ENCODE peak calls at places on chromosome 13, in seven cellular contexts. One of them, this sample, is unnamed.

GRCh38 chr13:104256701-104257100 is 1190.5 kb upstream of the SLC10A2 start:
- DNase-seq in IMR-90: no peak
- DNase-seq in RWPE1: no peak
- DNase-seq in endothelial cell: no peak
- DNase-seq in mammary epithelial cell: no peak
- DNase-seq in choroid plexus epithelial cell: no peak
- DNase-seq in fibroblast of lung: no peak
- DNase-seq in this sample: no peak

GRCh38 chr13:67662997-67663396 is 432.9 kb upstream of the PCDH9 start:
- DNase-seq in fibroblast of lung: no peak
- DNase-seq in choroid plexus epithelial cell: no peak
- DNase-seq in IMR-90: no peak
- DNase-seq in mammary epithelial cell: no peak
- DNase-seq in RWPE1: no peak
- DNase-seq in endothelial cell: no peak
- DNase-seq in this sample: no peak

GRCh38 chr13:59358014-59358413 is 805.7 kb downstream of the DIAPH3 start:
- DNase-seq in fibroblast of lung: peak; percentile 35
- DNase-seq in choroid plexus epithelial cell: no peak
- DNase-seq in endothelial cell: no peak
- DNase-seq in IMR-90: no peak
- DNase-seq in mammary epithelial cell: no peak
- DNase-seq in RWPE1: no peak
- DNase-seq in this sample: no peak

GRCh38 chr13:107866666-107867623 is 348.4 kb downstream of the LIG4 start:
- DNase-seq in fibroblast of lung: peak; percentile 61
- DNase-seq in endothelial cell: peak; percentile 43
- DNase-seq in mammary epithelial cell: peak; percentile 14
- DNase-seq in IMR-90: peak; percentile 66
- DNase-seq in choroid plexus epithelial cell: peak; percentile 59
- DNase-seq in RWPE1: no peak
- DNase-seq in this sample: no peak

GRCh38 chr13:31038834-31039552 is 106.5 kb downstream of the TEX26 start:
- DNase-seq in IMR-90: peak; percentile 44
- DNase-seq in mammary epithelial cell: peak; percentile 70
- DNase-seq in fibroblast of lung: peak; percentile 96
- DNase-seq in endothelial cell: no peak
- DNase-seq in choroid plexus epithelial cell: peak; percentile 74
- DNase-seq in RWPE1: no peak
- DNase-seq in this sample: peak; percentile 36

GRCh38 chr13:23799945-23800344 is 89.3 kb downstream of the MIPEP start:
- DNase-seq in fibroblast of lung: no peak
- DNase-seq in RWPE1: no peak
- DNase-seq in mammary epithelial cell: no peak
- DNase-seq in endothelial cell: no peak
- DNase-seq in IMR-90: peak; percentile 38
- DNase-seq in choroid plexus epithelial cell: peak; percentile 56
- DNase-seq in this sample: no peak

GRCh38 chr13:45341799-45342584 is 1.0 kb upstream of the TPT1 start:
- DNase-seq in RWPE1: no peak
- DNase-seq in IMR-90: no peak
- DNase-seq in choroid plexus epithelial cell: peak; percentile 52
- DNase-seq in fibroblast of lung: peak; percentile 37
- DNase-seq in endothelial cell: no peak
- DNase-seq in mammary epithelial cell: peak; percentile 61
- DNase-seq in this sample: no peak

GRCh38 chr13:38819053-38819452 is 132.2 kb downstream of the FREM2 start:
- DNase-seq in fibroblast of lung: peak; percentile 64
- DNase-seq in choroid plexus epithelial cell: peak; percentile 43
- DNase-seq in endothelial cell: no peak
- DNase-seq in RWPE1: no peak
- DNase-seq in IMR-90: no peak
- DNase-seq in mammary epithelial cell: peak; percentile 57
- DNase-seq in this sample: no peak

GRCh38 chr13:55199132-55199531 is 1941.6 kb upstream of the PRR20A start:
- DNase-seq in fibroblast of lung: no peak
- DNase-seq in IMR-90: no peak
- DNase-seq in mammary epithelial cell: no peak
- DNase-seq in RWPE1: no peak
- DNase-seq in choroid plexus epithelial cell: no peak
- DNase-seq in endothelial cell: no peak
- DNase-seq in this sample: no peak
- TF ChIP-seq CTCF in fibroblast of lung: no peak
- TF ChIP-seq CTCF in IMR-90: no peak
- TF ChIP-seq CTCF in mammary epithelial cell: no peak
- TF ChIP-seq CTCF in RWPE1: no peak
- TF ChIP-seq CTCF in choroid plexus epithelial cell: no peak
- TF ChIP-seq CTCF in endothelial cell: no peak
- TF ChIP-seq CTCF in this sample: peak; percentile 52

DNA sequence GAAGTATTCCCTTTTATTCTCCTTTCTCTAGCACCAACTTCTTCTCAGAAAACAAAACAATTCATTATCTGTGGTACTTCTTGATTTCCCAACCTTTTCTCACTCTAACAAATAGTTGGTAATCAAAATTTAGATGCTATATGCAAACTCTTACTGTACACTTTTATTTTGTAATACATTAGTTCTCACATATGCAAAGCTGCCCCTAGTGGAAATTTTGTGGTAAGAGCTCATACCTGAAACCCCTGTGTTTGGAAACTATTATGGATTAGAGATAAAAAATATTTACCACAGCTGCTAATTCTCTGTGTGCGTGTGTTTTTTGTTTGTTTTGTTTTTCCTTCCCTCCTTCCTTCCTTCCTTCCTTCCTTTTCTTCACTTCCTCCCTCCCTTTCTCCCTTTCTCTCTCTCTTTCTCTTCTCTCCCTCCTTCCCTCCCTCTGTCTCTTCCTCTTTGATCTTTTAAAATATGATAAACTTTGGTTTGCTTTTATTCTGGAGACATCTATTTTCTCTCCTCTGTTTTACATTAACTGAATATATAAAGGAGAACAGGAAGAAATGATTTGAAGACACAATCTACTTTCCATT is 537.4 kb downstream of the SLITRK6 start:
- DNase-seq in RWPE1: peak; percentile 22
- DNase-seq in mammary epithelial cell: no peak
- DNase-seq in fibroblast of lung: no peak
- DNase-seq in IMR-90: peak; percentile 12
- DNase-seq in choroid plexus epithelial cell: peak; percentile 57
- DNase-seq in endothelial cell: no peak
- DNase-seq in this sample: no peak
- TF ChIP-seq CTCF in RWPE1: peak; percentile 57
- TF ChIP-seq CTCF in mammary epithelial cell: peak; percentile 58
- TF ChIP-seq CTCF in fibroblast of lung: peak; percentile 3
- TF ChIP-seq CTCF in IMR-90: peak; percentile 39
- TF ChIP-seq CTCF in choroid plexus epithelial cell: peak; percentile 69
- TF ChIP-seq CTCF in endothelial cell: peak; percentile 59
- TF ChIP-seq CTCF in this sample: peak; percentile 64

GRCh38 chr13:62510906-62511655 is 1095.4 kb upstream of the PCDH20 start:
- DNase-seq in fibroblast of lung: no peak
- DNase-seq in IMR-90: no peak
- DNase-seq in endothelial cell: no peak
- DNase-seq in choroid plexus epithelial cell: no peak
- DNase-seq in RWPE1: no peak
- DNase-seq in mammary epithelial cell: no peak
- DNase-seq in this sample: no peak

DNA sequence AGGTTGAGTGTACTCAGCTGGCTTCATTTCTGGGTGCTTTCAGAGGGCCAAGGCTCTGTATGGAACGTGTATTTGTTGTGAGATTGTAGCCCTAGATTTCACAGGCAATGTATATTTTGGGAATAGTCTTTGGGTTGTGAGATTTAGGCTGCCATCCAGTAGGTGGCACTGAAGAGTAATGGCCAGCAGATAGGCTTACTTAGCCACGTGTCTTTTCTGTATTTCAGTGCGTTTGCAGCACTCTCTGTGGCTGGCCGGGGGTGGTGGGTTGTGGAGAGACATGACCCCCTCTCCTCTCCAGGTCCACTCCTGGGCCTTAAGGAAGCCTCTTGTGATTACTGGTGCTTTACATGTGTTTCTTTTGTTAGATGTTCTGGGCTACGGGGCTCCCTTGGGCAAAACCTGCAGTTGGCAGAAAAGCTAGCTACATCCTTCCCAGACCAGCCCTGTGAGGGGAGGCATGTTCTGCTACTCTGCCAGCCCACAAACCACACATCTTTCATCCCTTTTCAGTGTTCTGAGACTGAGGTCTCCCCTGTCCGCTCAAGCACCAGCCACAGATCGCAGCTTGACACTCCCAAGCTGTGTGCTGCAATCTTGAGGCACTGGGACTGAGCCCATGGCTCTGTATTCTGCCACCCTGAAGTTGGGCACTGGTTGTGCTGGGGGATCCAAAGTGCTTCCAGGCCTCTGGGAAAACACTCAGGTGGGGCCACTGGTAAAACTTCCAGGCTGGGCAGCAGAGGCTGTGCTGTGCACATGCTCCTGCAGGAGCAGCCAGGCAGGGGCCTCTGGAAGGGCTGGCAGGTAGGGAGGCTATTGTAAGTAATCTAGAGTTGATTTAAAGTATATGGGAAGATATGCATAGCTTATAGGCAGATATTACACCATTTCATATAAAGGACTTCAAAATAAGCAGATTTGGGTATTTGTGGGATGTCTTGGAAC is 1096.8 kb upstream of the PCDH20 start:
- DNase-seq in choroid plexus epithelial cell: peak; percentile 65
- DNase-seq in IMR-90: peak; percentile 32
- DNase-seq in fibroblast of lung: peak; percentile 1
- DNase-seq in endothelial cell: peak; percentile 46
- DNase-seq in RWPE1: peak; percentile 1
- DNase-seq in mammary epithelial cell: no peak
- DNase-seq in this sample: no peak
- TF ChIP-seq CTCF in choroid plexus epithelial cell: peak; percentile 82
- TF ChIP-seq CTCF in IMR-90: peak; percentile 54
- TF ChIP-seq CTCF in fibroblast of lung: no peak
- TF ChIP-seq CTCF in endothelial cell: peak; percentile 66
- TF ChIP-seq CTCF in RWPE1: peak; percentile 34
- TF ChIP-seq CTCF in mammary epithelial cell: peak; percentile 70
- TF ChIP-seq CTCF in this sample: peak; percentile 54

DNA sequence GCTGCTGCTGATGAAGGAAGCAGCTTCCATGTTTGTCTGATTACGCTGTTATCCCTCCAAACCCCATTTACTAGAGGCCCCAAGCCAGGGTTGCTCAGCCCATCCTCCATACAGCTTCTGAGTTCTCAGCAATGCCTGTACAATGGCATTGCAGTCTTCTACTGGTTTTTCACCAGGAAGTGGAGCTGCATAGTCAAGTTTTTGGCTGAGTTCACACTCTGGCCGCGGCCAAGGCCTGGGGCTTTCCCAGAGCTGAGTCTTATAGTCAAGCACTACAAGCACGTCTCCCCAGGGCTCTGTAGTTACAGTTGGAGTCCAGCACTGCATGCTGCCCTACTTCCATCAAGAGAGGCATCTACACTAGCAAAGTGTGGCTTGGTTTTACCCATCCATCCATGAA is 182.5 kb downstream of the POU4F1 start:
- DNase-seq in endothelial cell: no peak
- DNase-seq in choroid plexus epithelial cell: no peak
- DNase-seq in IMR-90: no peak
- DNase-seq in mammary epithelial cell: no peak
- DNase-seq in fibroblast of lung: no peak
- DNase-seq in RWPE1: no peak
- DNase-seq in this sample: no peak
- TF ChIP-seq CTCF in endothelial cell: no peak
- TF ChIP-seq CTCF in choroid plexus epithelial cell: no peak
- TF ChIP-seq CTCF in IMR-90: no peak
- TF ChIP-seq CTCF in mammary epithelial cell: no peak
- TF ChIP-seq CTCF in fibroblast of lung: no peak
- TF ChIP-seq CTCF in RWPE1: no peak
- TF ChIP-seq CTCF in this sample: no peak

DNA sequence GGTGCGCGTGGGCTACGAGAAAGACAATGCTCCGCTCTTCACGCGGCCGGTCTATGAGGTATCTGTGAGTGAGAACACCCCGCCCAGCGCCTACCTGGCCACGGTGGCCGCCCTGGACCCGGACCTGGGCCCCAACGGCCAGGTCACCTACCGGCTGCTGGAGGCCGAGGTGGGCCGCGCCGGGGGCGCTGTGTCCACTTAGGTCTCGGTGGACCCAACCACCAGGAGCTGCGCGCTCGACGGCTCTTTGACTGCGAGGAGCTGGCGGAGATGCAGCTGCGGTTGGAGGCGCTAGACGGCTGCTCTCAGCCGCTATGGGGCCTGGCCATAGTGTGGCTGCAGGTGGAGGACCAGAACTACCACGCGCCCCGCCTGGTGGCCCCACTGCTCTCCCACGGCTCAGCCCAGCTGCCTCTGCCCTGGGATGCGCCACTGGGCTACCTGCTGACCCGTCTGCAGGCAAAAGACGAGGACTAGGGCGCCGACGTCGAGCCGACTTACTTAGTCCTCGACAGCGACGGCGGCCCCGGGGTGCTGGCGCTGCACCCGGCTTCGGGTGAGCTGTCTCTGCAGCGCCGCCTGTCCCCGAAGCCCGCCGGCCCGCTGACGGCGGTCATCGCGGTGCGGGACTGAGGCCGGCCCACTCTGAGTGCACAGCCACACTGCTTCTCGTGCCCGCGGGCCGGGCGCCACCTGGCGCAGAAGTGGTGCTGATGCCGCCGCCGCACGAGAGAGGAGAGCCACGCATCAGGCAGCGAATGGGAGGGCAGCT is 173.0 kb downstream of the OLFM4 start:
- DNase-seq in RWPE1: peak; percentile 9
- DNase-seq in endothelial cell: peak; percentile 10
- DNase-seq in mammary epithelial cell: no peak
- DNase-seq in IMR-90: no peak
- DNase-seq in fibroblast of lung: no peak
- DNase-seq in choroid plexus epithelial cell: peak; percentile 1
- DNase-seq in this sample: no peak
- TF ChIP-seq CTCF in RWPE1: peak; percentile 25
- TF ChIP-seq CTCF in endothelial cell: peak; percentile 49
- TF ChIP-seq CTCF in mammary epithelial cell: peak; percentile 17
- TF ChIP-seq CTCF in IMR-90: no peak
- TF ChIP-seq CTCF in fibroblast of lung: no peak
- TF ChIP-seq CTCF in choroid plexus epithelial cell: no peak
- TF ChIP-seq CTCF in this sample: no peak

This sample was measured in osteocyte.